ENCODE peak calls at places on chromosome 1, in six cellular contexts. M, C, N, R, I and S are unnamed samples.

GRCh38 chr1:113091988-113092602 is 19.1 kb downstream of the LRIG2 start:
- DNase-seq in M (no peak), C (no peak), N (no peak), R (peak), I (no peak), S (no peak)

GRCh38 chr1:22484741-22485140 is 33.1 kb downstream of the ZBTB40 start:
- DNase-seq in M (no peak), C (no peak), N (no peak), R (no peak), I (no peak), S (no peak)

GRCh38 chr1:93770640-93771039 is 89.0 kb upstream of the BCAR3 start:
- DNase-seq in M (no peak), C (no peak), N (no peak), R (no peak), I (no peak), S (no peak)

GRCh38 chr1:239987103-239987745 is 104.5 kb upstream of the FMN2 start:
- DNase-seq in M (peak), C (no peak), N (no peak), R (peak), I (no peak), S (no peak)

GRCh38 chr1:209880051-209880450 is 52.3 kb downstream of the UTP25 start:
- DNase-seq in M (no peak), C (no peak), N (no peak), R (no peak), I (no peak), S (no peak)

GRCh38 chr1:170714938-170715337 is 51.0 kb downstream of the PRRX1 start:
- DNase-seq in M (no peak), C (no peak), N (no peak), R (no peak), I (no peak), S (no peak)

GRCh38 chr1:177744906-177745305 is 225.0 kb downstream of the SEC16B start:
- DNase-seq in M (no peak), C (no peak), N (no peak), R (no peak), I (no peak), S (no peak)

GRCh38 chr1:52641307-52641706 is 8.3 kb downstream of the SHISAL2A start:
- DNase-seq in M (no peak), C (no peak), N (no peak), R (no peak), I (no peak), S (no peak)

GRCh38 chr1:183129921-183130675 is 56.0 kb upstream of the LAMC2 start:
- DNase-seq in M (no peak), C (no peak), N (no peak), R (no peak), I (no peak), S (no peak)

GRCh38 chr1:192506741-192507155 is 68.8 kb upstream of the RGS1 start:
- DNase-seq in M (no peak), C (no peak), N (peak), R (peak), I (peak), S (peak)

GRCh38 chr1:12610305-12610935 is 7.6 kb downstream of the DHRS3 start:
- DNase-seq in M (no peak), C (no peak), N (no peak), R (no peak), I (no peak), S (no peak)

GRCh38 chr1:6899141-6899540 is 113.9 kb downstream of the CAMTA1 start:
- DNase-seq in M (no peak), C (no peak), N (no peak), R (no peak), I (no peak), S (no peak)

GRCh38 chr1:66415830-66416229 is 118.1 kb upstream of the SGIP1 start:
- DNase-seq in M (no peak), C (no peak), N (no peak), R (no peak), I (no peak), S (no peak)

GRCh38 chr1:182680901-182681300 is 3.5 kb downstream of the RGS8 start:
- DNase-seq in M (no peak), C (no peak), N (no peak), R (no peak), I (no peak), S (no peak)

GRCh38 chr1:30299393-30299792 is 424.0 kb downstream of the MATN1 start:
- DNase-seq in M (no peak), C (no peak), N (no peak), R (no peak), I (no peak), S (no peak)

GRCh38 chr1:45216200-45216541 is 9.8 kb upstream of the ZSWIM5 start:
- DNase-seq in M (no peak), C (no peak), N (no peak), R (no peak), I (no peak), S (no peak)

GRCh38 chr1:82762829-82763532 is 962.2 kb downstream of the ADGRL2 start:
- DNase-seq in M (no peak), C (no peak), N (no peak), R (no peak), I (peak), S (no peak)

GRCh38 chr1:231420299-231420958 is 1.7 kb downstream of the EGLN1 start:
- DNase-seq in M (no peak), C (no peak), N (no peak), R (no peak), I (no peak), S (no peak)

GRCh38 chr1:227035316-227035715 is 95.2 kb downstream of the COQ8A start:
- DNase-seq in M (no peak), C (no peak), N (no peak), R (no peak), I (no peak), S (no peak)

GRCh38 chr1:204506969-204507316 is 9.3 kb upstream of the MDM4 start:
- DNase-seq in M (peak), C (peak), N (no peak), R (peak), I (peak), S (no peak)
- TF ChIP-seq POLR2A in M (no peak), C (no peak), N (no peak), R (no peak), I (peak), S (no peak)

GRCh38 chr1:228351850-228352249 is 54.8 kb downstream of the TRIM11 start:
- DNase-seq in M (no peak), C (no peak), N (no peak), R (no peak), I (no peak), S (no peak)

GRCh38 chr1:228354390-228355320 is 52.0 kb downstream of the TRIM11 start:
- DNase-seq in M (no peak), C (no peak), N (no peak), R (no peak), I (no peak), S (no peak)

GRCh38 chr1:228353601-228354371 is 52.8 kb downstream of the TRIM11 start:
- DNase-seq in M (no peak), C (no peak), N (no peak), R (no peak), I (no peak), S (no peak)

GRCh38 chr1:228350831-228351781 is 55.5 kb downstream of the TRIM11 start:
- DNase-seq in M (no peak), C (no peak), N (no peak), R (no peak), I (no peak), S (no peak)

GRCh38 chr1:228352677-228353481 is 53.8 kb downstream of the TRIM11 start:
- DNase-seq in M (no peak), C (no peak), N (no peak), R (no peak), I (no peak), S (no peak)
- TF ChIP-seq TAF1 in M (no peak), C (no peak), N (no peak), R (no peak), I (no peak), S (no peak)

DNA sequence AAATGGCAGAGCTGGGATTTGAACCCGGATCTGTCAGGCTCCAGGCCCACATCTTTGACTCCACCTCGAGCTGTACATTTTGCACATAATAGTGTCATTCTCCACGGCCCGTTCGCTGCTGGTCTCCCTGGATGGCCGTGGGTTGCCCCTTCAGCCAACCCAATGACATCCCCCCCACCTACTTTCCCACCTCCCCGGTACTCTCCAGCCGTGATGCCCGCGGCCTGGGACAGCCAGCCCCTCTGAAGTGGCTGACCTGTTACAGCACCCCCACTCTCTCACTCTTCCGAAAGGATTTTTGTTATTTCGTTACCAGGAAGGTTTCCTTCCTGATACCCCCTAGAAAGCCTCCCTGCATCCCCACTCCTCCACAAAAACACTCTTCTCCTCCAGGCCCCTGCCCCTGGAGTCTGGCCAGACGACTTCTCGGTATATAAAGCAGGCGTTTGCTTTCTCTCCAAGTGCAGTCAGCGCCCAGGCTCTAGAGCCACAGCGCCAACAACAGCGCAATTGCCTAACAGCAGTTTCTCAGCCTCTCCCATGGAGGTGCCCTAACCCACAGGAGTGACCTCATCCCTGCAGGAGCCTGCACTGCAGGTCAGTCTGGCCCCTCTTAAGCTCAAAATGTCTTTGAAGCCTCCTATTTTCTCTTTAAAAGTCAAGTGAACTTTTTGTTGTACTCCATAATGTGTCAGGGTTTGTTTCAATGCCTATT is 14.5 kb upstream of the GJB5 start:
- DNase-seq in M (no peak), C (no peak), N (no peak), R (no peak), I (no peak), S (no peak)
- TF ChIP-seq POLR2A in M (no peak), C (no peak), N (no peak), R (no peak), I (no peak), S (no peak)

GRCh38 chr1:86687595-86687994 is 16.8 kb upstream of the SH3GLB1 start:
- DNase-seq in M (no peak), C (no peak), N (no peak), R (no peak), I (no peak), S (no peak)
- TF ChIP-seq TAF1 in M (no peak), C (no peak), N (no peak), R (no peak), I (no peak), S (no peak)

DNA sequence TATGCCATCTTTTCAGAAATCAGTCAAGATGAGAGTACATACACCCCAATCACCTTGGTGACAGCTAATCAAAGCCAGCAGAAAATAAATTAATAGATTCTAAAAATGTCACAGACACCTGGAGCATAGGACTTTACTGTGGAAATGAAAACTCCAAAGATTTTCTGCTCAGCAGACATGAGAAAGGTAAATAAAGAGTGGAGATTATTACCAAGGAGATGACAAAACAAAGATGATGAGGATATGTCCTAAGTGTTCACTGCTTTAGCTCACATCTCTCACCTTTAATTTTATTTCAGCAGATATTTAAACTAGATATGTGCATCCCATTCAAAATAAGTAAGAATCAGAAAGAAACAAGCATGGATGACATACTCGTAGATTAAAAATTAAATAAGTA is 14.8 kb upstream of the KCNT2 start:
- DNase-seq in M (no peak), C (no peak), N (no peak), R (no peak), I (no peak), S (no peak)
- TF ChIP-seq POLR2A in M (no peak), C (no peak), N (no peak), R (no peak), I (no peak), S (no peak)

DNA sequence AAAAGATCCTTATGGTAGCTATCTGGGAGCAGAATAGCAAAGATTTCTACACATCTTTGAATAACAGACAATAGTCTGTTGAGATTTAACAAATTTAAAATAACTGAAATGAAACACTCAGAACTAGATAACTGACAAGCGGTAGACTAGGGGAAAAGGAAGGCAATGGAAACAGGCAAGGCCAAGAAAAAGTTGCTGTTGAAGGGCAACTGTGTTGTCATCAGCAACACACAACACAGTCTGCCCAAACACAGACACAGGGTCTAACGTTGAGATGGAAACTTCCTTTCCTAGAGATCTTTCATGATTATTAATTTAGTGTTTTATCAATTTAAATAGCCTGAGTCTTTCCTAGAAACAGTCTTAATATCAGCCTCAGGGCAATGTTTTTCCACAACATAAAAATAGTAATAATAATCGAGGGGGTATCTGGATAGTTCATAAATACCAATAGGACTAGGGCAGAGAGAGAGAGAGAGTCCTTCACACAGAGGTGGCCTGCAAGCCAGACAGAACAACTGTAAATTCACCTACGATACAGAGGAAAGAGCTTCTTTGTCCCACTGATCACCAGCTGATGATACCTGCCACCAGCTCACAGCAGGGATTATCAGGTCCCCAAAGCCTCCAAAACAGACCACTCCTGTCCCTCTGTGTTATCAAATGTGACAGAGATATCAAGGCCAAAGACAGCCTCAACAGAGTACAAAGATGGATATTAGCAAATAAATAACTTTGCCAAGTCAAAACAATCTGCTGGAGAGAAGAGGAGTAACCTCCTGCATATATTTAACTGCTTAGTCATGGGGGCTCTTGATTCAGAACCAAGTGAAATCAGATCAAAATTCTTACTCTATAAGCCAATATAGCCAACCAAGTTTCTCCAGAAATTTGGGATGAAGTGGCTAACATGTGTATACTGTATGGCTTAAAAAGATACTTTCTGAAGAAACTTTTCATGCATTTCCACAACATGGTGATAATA is 245.3 kb downstream of the SLC45A1 start:
- DNase-seq in M (no peak), C (no peak), N (no peak), R (peak), I (no peak), S (no peak)
- TF ChIP-seq TAF1 in M (no peak), C (no peak), N (no peak), R (no peak), I (no peak), S (no peak)

DNA sequence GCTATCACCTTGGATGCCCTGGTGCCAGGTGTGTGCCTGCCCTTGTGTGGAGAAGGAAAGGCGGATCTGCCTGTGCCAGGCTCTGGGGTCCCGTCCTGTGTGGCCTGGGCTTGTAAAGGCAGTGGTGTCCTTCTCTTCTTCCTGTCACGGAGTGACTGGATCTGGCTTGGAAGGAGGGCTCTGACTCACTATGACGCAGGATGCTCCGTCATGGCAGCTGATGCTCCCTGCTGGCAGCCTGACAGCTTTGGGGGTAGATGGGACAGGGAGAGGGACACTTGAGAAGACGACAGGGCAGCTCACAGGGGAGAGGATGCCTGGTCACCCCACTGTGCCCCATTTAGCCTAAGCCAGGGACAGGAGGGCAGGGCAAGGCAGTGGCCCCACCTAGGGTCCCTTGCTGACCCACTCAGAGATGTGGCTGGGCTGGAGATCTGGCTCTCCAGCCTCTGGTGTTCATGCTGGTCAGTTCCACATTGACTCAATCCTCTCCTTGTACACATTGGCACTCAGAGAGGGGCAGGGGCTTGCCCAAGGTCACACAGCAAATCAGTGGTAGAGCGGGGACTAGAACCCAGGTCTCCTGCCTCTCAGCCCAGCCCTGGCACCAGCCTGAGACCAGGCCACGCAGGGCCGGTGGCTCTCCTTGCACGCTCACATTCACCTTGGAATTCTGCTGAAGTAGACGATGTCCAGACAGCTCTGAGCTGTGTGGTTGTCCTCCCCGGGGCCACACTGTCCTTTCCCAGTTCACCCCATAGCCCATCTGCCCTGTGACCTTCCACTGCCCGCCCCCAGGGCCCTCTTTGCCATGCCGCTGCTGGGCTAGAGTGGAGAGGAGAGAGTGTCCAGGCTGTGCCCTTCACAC is 2.8 kb upstream of the FAM131C start:
- DNase-seq in M (peak), C (no peak), N (no peak), R (no peak), I (no peak), S (no peak)
- TF ChIP-seq POLR2A in M (no peak), C (no peak), N (no peak), R (no peak), I (no peak), S (no peak)

GRCh38 chr1:246200738-246201137 is 306.3 kb downstream of the SMYD3 start:
- DNase-seq in M (no peak), C (no peak), N (no peak), R (no peak), I (no peak), S (no peak)

GRCh38 chr1:246200225-246200624 is 306.9 kb downstream of the SMYD3 start:
- DNase-seq in M (no peak), C (no peak), N (no peak), R (no peak), I (no peak), S (no peak)

GRCh38 chr1:246198141-246198820 is 308.8 kb downstream of the SMYD3 start:
- DNase-seq in M (no peak), C (no peak), N (no peak), R (no peak), I (no peak), S (no peak)

GRCh38 chr1:246197076-246197475 is 310.0 kb downstream of the SMYD3 start:
- DNase-seq in M (no peak), C (no peak), N (no peak), R (no peak), I (no peak), S (no peak)

GRCh38 chr1:246199086-246199485 is 308.0 kb downstream of the SMYD3 start:
- DNase-seq in M (no peak), C (no peak), N (no peak), R (no peak), I (no peak), S (no peak)
- TF ChIP-seq TAF1 in M (no peak), C (no peak), N (no peak), R (no peak), I (no peak), S (no peak)

GRCh38 chr1:201649776-201650607 is 111.1 kb downstream of the NAV1 start:
- DNase-seq in M (peak), C (peak), N (no peak), R (no peak), I (no peak), S (no peak)
- TF ChIP-seq POLR2A in M (no peak), C (peak), N (no peak), R (no peak), I (no peak), S (no peak)

GRCh38 chr1:31689821-31690220 is 14.0 kb downstream of the COL16A1 start:
- DNase-seq in M (no peak), C (no peak), N (no peak), R (no peak), I (no peak), S (no peak)
- TF ChIP-seq TAF1 in M (no peak), C (no peak), N (no peak), R (no peak), I (no peak), S (no peak)